ENCODE peak calls at places on chromosomes 4 and X, in seven cellular contexts. V, M, O, I, J, K and E are unnamed samples.

GRCh38 chr4:2928242-2929155 is 34.7 kb downstream of the NOP14 start:
- DNase-seq in J (no peak), V (no peak), K (peak; percentile 16), M (no peak), I (no peak), O (no peak), E (no peak)

GRCh38 chr4:146916479-146917076 is 29.1 kb downstream of the TTC29 start:
- DNase-seq in I (peak; percentile 55), O (no peak), M (peak; percentile 72), V (no peak), K (no peak), J (no peak), E (peak; percentile 72)

GRCh38 chrX:70444326-70445196 is at the start of gene DLG3:
- DNase-seq in I (peak; percentile 40), V (no peak), K (no peak), O (no peak), M (peak; percentile 24), J (peak; percentile 15), E (peak; percentile 45)

GRCh38 chrX:155768036-155768769 is 112.9 kb upstream of the VAMP7 start:
- DNase-seq in K (no peak), V (peak; percentile 27), O (no peak), I (no peak), M (no peak), J (no peak), E (no peak)

GRCh38 chrX:151973851-151974335 is 583 bp downstream of the GABRE start:
- DNase-seq in J (no peak), I (no peak), O (no peak), M (peak; percentile 46), K (no peak), V (peak; percentile 17), E (peak; percentile 7)

GRCh38 chrX:96722793-96723192 is 38.2 kb downstream of the DIAPH2 start:
- DNase-seq in V (no peak), O (no peak), K (no peak), I (no peak), J (no peak), M (no peak), E (no peak)

GRCh38 chr4:184282895-184283654 is 65.4 kb upstream of the ENPP6 start:
- DNase-seq in V (no peak), M (no peak), K (no peak), I (peak; percentile 14), O (no peak), J (peak; percentile 35), E (no peak)

GRCh38 chrX:56986138-56986537 is 9.2 kb downstream of the SPIN3 start:
- DNase-seq in I (no peak), K (no peak), J (no peak), O (no peak), M (peak; percentile 3), V (no peak), E (no peak)

GRCh38 chr4:39151120-39151713 is 31.1 kb upstream of the WDR19 start:
- DNase-seq in M (no peak), J (no peak), I (no peak), V (no peak), K (no peak), O (no peak), E (no peak)

GRCh38 chr4:83212041-83212851 is 72.4 kb downstream of the COQ2 start:
- DNase-seq in M (no peak), I (no peak), J (peak; percentile 53), K (no peak), V (no peak), O (peak; percentile 74), E (no peak)

GRCh38 chrX:16185725-16186136 is 18.4 kb downstream of the MAGEB17 start:
- DNase-seq in I (no peak), M (peak; percentile 62), J (no peak), O (no peak), V (no peak), K (no peak), E (peak; percentile 28)

GRCh38 chrX:15815779-15816452 is 25.6 kb downstream of the ZRSR2 start:
- DNase-seq in V (no peak), J (peak; percentile 26), O (no peak), M (peak; percentile 60), I (no peak), K (no peak), E (peak; percentile 74)

GRCh38 chr4:78923459-78924312 is 15.6 kb downstream of the PAQR3 start:
- DNase-seq in K (no peak), I (no peak), J (no peak), M (peak; percentile 24), O (no peak), V (no peak), E (no peak)

GRCh38 chr4:30912098-30912719 is 192.0 kb downstream of the PCDH7 start:
- DNase-seq in V (no peak), J (no peak), O (no peak), I (no peak), K (no peak), M (no peak), E (no peak)

GRCh38 chrX:124594017-124594651 is 247.8 kb downstream of the SH2D1A start:
- DNase-seq in V (no peak), M (no peak), O (no peak), J (no peak), K (no peak), I (no peak), E (no peak)

GRCh38 chrX:136623400-136623799 is 24.6 kb upstream of the CD40LG start:
- DNase-seq in J (peak; percentile 34), M (no peak), I (no peak), V (no peak), O (no peak), K (no peak), E (no peak)

GRCh38 chrX:150365953-150366911 is 3.1 kb downstream of the MAMLD1 start:
- DNase-seq in M (peak; percentile 55), V (peak; percentile 52), K (peak; percentile 73), I (peak; percentile 7), J (peak; percentile 4), O (no peak), E (peak; percentile 80)

GRCh38 chrX:45400380-45400779 is 199.7 kb upstream of the DIPK2B start:
- DNase-seq in M (no peak), V (no peak), K (no peak), O (no peak), I (no peak), J (no peak), E (no peak)

GRCh38 chr4:158835456-158836369 is 66.9 kb downstream of the FNIP2 start:
- DNase-seq in J (no peak), V (no peak), M (no peak), K (no peak), O (no peak), I (no peak), E (no peak)

GRCh38 chr4:73690051-73690744 is 50.2 kb upstream of the CXCL8 start:
- DNase-seq in O (no peak), K (no peak), M (no peak), V (no peak), I (no peak), J (no peak), E (no peak)

GRCh38 chr4:151517896-151518295 is 108.9 kb downstream of the FHIP1A start:
- DNase-seq in I (no peak), O (no peak), M (no peak), J (no peak), K (no peak), V (no peak), E (no peak)

GRCh38 chrX:12372111-12372510 is 233.8 kb downstream of the FRMPD4 start:
- DNase-seq in V (no peak), I (no peak), K (no peak), J (no peak), O (no peak), M (peak; percentile 67), E (no peak)

GRCh38 chr4:148196168-148196567 is 246.0 kb downstream of the NR3C2 start:
- DNase-seq in V (no peak), O (no peak), M (no peak), J (no peak), K (no peak), I (no peak), E (peak; percentile 14)

GRCh38 chr4:16626945-16627344 is 271.5 kb downstream of the LDB2 start:
- DNase-seq in J (no peak), O (no peak), M (peak; percentile 90), V (no peak), K (no peak), I (peak; percentile 35), E (peak; percentile 68)

GRCh38 chr4:184293552-184293951 is 75.9 kb upstream of the ENPP6 start:
- DNase-seq in I (no peak), K (no peak), O (no peak), J (no peak), V (no peak), M (peak; percentile 88), E (no peak)